ENCODE peak calls at places on chromosomes 13 and 19, in six cellular contexts. K is cerebellum; W is GM10248; Y is lower leg skin; R is stimulated activated CD4-positive, alpha-beta T cell treated with anti-CD3 and anti-CD28 coated beads, Interleukin-1b, Interleukin-23, amount 100 ng/mL, for 24 hours; S is activated CD8-positive, alpha-beta memory T cell treated with anti-CD3 and anti-CD28 coated beads for 4 hours. E is an unnamed sample.

GRCh38 chr13:76887070-76887563 is 912 bp upstream of the KCTD12 start:
- DNase-seq in K (no peak), W (no peak), Y (no peak), R (no peak), S (no peak), E (peak; percentile 46)

GRCh38 chr19:49132974-49133609 is 13.7 kb downstream of the PPFIA3 start:
- DNase-seq in K (no peak), W (no peak), Y (no peak), R (no peak), S (no peak), E (peak; percentile 84)

GRCh38 chr13:39501711-39502324 is 101.2 kb downstream of the LHFPL6 start:
- DNase-seq in K (peak; percentile 61), W (no peak), Y (no peak), R (no peak), S (no peak), E (no peak)

GRCh38 chr13:105377452-105377851 is 1158.0 kb downstream of the EFNB2 start:
- DNase-seq in K (no peak), W (no peak), Y (no peak), R (no peak), S (no peak), E (no peak)

GRCh38 chr19:17074628-17075034 is 621 bp downstream of the HAUS8 start:
- DNase-seq in K (no peak), W (no peak), Y (no peak), R (no peak), S (no peak), E (no peak)

GRCh38 chr13:59425211-59425721 is 738.5 kb downstream of the DIAPH3 start:
- DNase-seq in K (no peak), W (no peak), Y (no peak), R (no peak), S (no peak), E (no peak)

GRCh38 chr13:114065926-114066774 is 66.3 kb downstream of the RASA3 start:
- DNase-seq in K (no peak), W (no peak), Y (no peak), R (no peak), S (no peak), E (no peak)

GRCh38 chr13:57311009-57311586 is 144.1 kb downstream of the PRR20E start:
- DNase-seq in K (no peak), W (no peak), Y (no peak), R (no peak), S (no peak), E (peak; percentile 41)

GRCh38 chr13:60410299-60410698 is 13.3 kb downstream of the TDRD3 start:
- DNase-seq in K (no peak), W (no peak), Y (no peak), R (no peak), S (no peak), E (peak; percentile 28)

GRCh38 chr13:41017153-41017552 is 2.0 kb downstream of the ELF1 start:
- DNase-seq in K (no peak), W (no peak), Y (peak; percentile 33), R (no peak), S (no peak), E (no peak)

GRCh38 chr19:30385666-30386065 is 13.5 kb downstream of the ZNF536 start:
- DNase-seq in K (no peak), W (no peak), Y (no peak), R (no peak), S (no peak), E (no peak)

GRCh38 chr13:39516140-39516539 is 86.9 kb downstream of the LHFPL6 start:
- DNase-seq in K (peak; percentile 40), W (no peak), Y (no peak), R (no peak), S (no peak), E (no peak)

GRCh38 chr19:8000298-8001038 is 5.0 kb downstream of the ELAVL1 start:
- DNase-seq in K (no peak), W (no peak), Y (no peak), R (no peak), S (no peak), E (no peak)

GRCh38 chr19:43719378-43719868 is 3.5 kb downstream of the IRGC start:
- DNase-seq in K (no peak), W (no peak), Y (no peak), R (no peak), S (no peak), E (no peak)

GRCh38 chr13:71879945-71880344 is 12.9 kb upstream of the DACH1 start:
- DNase-seq in K (no peak), W (no peak), Y (no peak), R (no peak), S (no peak), E (no peak)

GRCh38 chr19:45798995-45799517 is 6.4 kb upstream of the DMWD start:
- DNase-seq in K (peak; percentile 75), W (peak; percentile 81), Y (no peak), R (no peak), S (peak; percentile 35), E (peak; percentile 78)

GRCh38 chr13:21465710-21466160 is 6.6 kb upstream of the ZDHHC20 start:
- DNase-seq in K (no peak), W (no peak), Y (no peak), R (no peak), S (no peak), E (peak; percentile 41)

GRCh38 chr19:18306903-18307681 is 15.8 kb downstream of the LSM4 start:
- DNase-seq in K (peak; percentile 83), W (no peak), Y (no peak), R (no peak), S (no peak), E (peak; percentile 37)

GRCh38 chr19:46955114-46955812 is 64.4 kb upstream of the NPAS1 start:
- DNase-seq in K (no peak), W (peak; percentile 44), Y (no peak), R (no peak), S (peak; percentile 22), E (no peak)

GRCh38 chr13:45138282-45138681 is 18.0 kb downstream of the GTF2F2 start:
- DNase-seq in K (no peak), W (no peak), Y (no peak), R (no peak), S (no peak), E (no peak)

GRCh38 chr13:67069117-67069767 is 160.9 kb downstream of the PCDH9 start:
- DNase-seq in K (no peak), W (no peak), Y (no peak), R (no peak), S (no peak), E (peak; percentile 31)

GRCh38 chr13:102443234-102443633 is 41.4 kb upstream of the FGF14 start:
- DNase-seq in K (no peak), W (no peak), Y (no peak), R (no peak), S (no peak), E (no peak)

GRCh38 chr13:111227405-111227804 is 93.0 kb upstream of the TEX29 start:
- DNase-seq in K (no peak), W (no peak), Y (no peak), R (no peak), S (no peak), E (no peak)

GRCh38 chr19:16076958-16077611 is 790 bp downstream of the TPM4 start:
- DNase-seq in K (peak; percentile 71), W (no peak), Y (no peak), R (no peak), S (no peak), E (peak; percentile 68)

GRCh38 chr19:53801257-53801656 is 22.9 kb downstream of the NLRP12 start:
- DNase-seq in K (no peak), W (no peak), Y (no peak), R (no peak), S (no peak), E (no peak)

GRCh38 chr13:77975358-77976042 is 56.9 kb upstream of the EDNRB start:
- DNase-seq in K (no peak), W (no peak), Y (no peak), R (no peak), S (no peak), E (no peak)

GRCh38 chr13:28494861-28495585 is at the start of gene FLT1:
- DNase-seq in K (peak; percentile 24), W (peak; percentile 51), Y (no peak), R (no peak), S (peak; percentile 8), E (peak; percentile 93)

GRCh38 chr19:45140144-45140503 is 20.7 kb downstream of the NKPD1 start:
- DNase-seq in K (no peak), W (no peak), Y (no peak), R (no peak), S (no peak), E (no peak)

GRCh38 chr13:51194942-51195341 is 27.3 kb upstream of the FAM124A start:
- DNase-seq in K (no peak), W (no peak), Y (no peak), R (no peak), S (no peak), E (no peak)

GRCh38 chr19:15449620-15450527 is at the start of gene WIZ:
- DNase-seq in K (peak; percentile 93), W (peak; percentile 92), Y (peak; percentile 73), R (peak; percentile 71), S (peak; percentile 64), E (peak; percentile 92)

GRCh38 chr13:107450931-107451330 is 764.4 kb downstream of the LIG4 start:
- DNase-seq in K (no peak), W (no peak), Y (no peak), R (no peak), S (no peak), E (no peak)

GRCh38 chr19:10751109-10751972 is 33.5 kb downstream of the DNM2 start:
- DNase-seq in K (no peak), W (no peak), Y (no peak), R (no peak), S (no peak), E (peak; percentile 39)

GRCh38 chr13:30776661-30777060 is 41.3 kb downstream of the ALOX5AP start:
- DNase-seq in K (no peak), W (no peak), Y (no peak), R (no peak), S (no peak), E (no peak)

GRCh38 chr19:18415177-18415867 is 3.9 kb upstream of the SSBP4 start:
- DNase-seq in K (no peak), W (no peak), Y (peak; percentile 53), R (no peak), S (no peak), E (no peak)

GRCh38 chr13:31225180-31225579 is 25.4 kb downstream of the B3GLCT start:
- DNase-seq in K (no peak), W (no peak), Y (no peak), R (no peak), S (no peak), E (no peak)

GRCh38 chr19:50639121-50640112 is at the start of gene SYT3:
- DNase-seq in K (peak; percentile 94), W (peak; percentile 56), Y (no peak), R (no peak), S (no peak), E (peak; percentile 91)

GRCh38 chr19:17681505-17682125 is 6.5 kb downstream of the UNC13A start:
- DNase-seq in K (no peak), W (peak; percentile 64), Y (no peak), R (no peak), S (no peak), E (peak; percentile 85)

GRCh38 chr13:43111887-43112400 is 88.6 kb downstream of the DNAJC15 start:
- DNase-seq in K (no peak), W (no peak), Y (no peak), R (no peak), S (no peak), E (no peak)

E was measured in GM23338.